ENCODE peak calls at places on chromosomes 5 and 9, in four cellular contexts. R is HepG2, B is K562, X is GM12878. W is an unnamed sample. For H3K36me3, the result is how much of the 10 kb centered on the place peaks cover.

GRCh38 chr5:94544031-94544650 is 74.3 kb downstream of the KIAA0825 start:
- ATAC-seq in R (no peak), B (no peak), X (peak), W (no peak)

GRCh38 chr9:91803143-91803940 is 146.7 kb downstream of the ROR2 start:
- ATAC-seq in B (no peak), X (no peak), R (no peak), W (no peak)

GRCh38 chr9:71897573-71897972 is 13.4 kb downstream of the ABHD17B start:
- ATAC-seq in B (no peak), X (peak), R (no peak), W (no peak)

GRCh38 chr9:134526798-134527492 is 114.7 kb upstream of the COL5A1 start:
- ATAC-seq in B (no peak), R (no peak), X (no peak), W (peak)

GRCh38 chr5:80117446-80117845 is 82.3 kb downstream of the THBS4 start:
- ATAC-seq in X (no peak), B (no peak), R (no peak), W (no peak)

GRCh38 chr5:91272858-91273257 is 110.3 kb downstream of the ARRDC3 start:
- ATAC-seq in X (peak), R (no peak), B (peak), W (no peak)

GRCh38 chr5:129445379-129445778 is 14.7 kb upstream of the ADAMTS19 start:
- ATAC-seq in X (peak), R (no peak), B (no peak), W (no peak)

GRCh38 chr9:124818431-124819281 is 34.6 kb upstream of the WDR38 start:
- ATAC-seq in B (peak), R (peak), X (peak), W (no peak)

GRCh38 chr9:4620046-4620765 is 41.9 kb upstream of the PLPP6 start:
- ATAC-seq in R (no peak), X (no peak), B (no peak), W (no peak)

GRCh38 chr9:69221036-69221435 is 47.0 kb downstream of the TJP2 start:
- ATAC-seq in B (no peak), X (no peak), R (peak), W (no peak)

GRCh38 chr5:164002653-164003052 is 497.2 kb downstream of the MAT2B start:
- ATAC-seq in B (no peak), X (peak), R (no peak), W (no peak)

GRCh38 chr5:14143509-14143842 is 334 bp downstream of the TRIO start:
- ATAC-seq in B (no peak), X (no peak), R (no peak), W (peak)

GRCh38 chr5:82521431-82522051 is 243.4 kb upstream of the RPS23 start:
- ATAC-seq in R (peak), B (peak), X (no peak), W (no peak)

GRCh38 chr9:86902606-86903460 is 44.5 kb downstream of the GAS1 start:
- ATAC-seq in B (no peak), X (no peak), R (no peak), W (no peak)

GRCh38 chr9:136539427-136540412 is 6.1 kb downstream of the NOTCH1 start:
- ATAC-seq in R (no peak), B (peak), X (peak), W (peak)
- TF ChIP-seq EP300 in R (no peak), B (no peak), X (no peak), W (no peak)

GRCh38 chr5:31502506-31502905 is 29.4 kb downstream of the DROSHA start:
- ATAC-seq in X (no peak), R (no peak), B (no peak), W (no peak)
- H3K36me3 ChIP-seq in X (under half), R (under half), B (half or more), W (half or more)

GRCh38 chr5:9431151-9431495 is 114.8 kb downstream of the SEMA5A start:
- ATAC-seq in R (no peak), B (no peak), X (no peak), W (no peak)
- TF ChIP-seq POLR2A in R (no peak), B (no peak), X (no peak), W (no peak)

GRCh38 chr5:102910240-102911226 is 155.4 kb downstream of the PAM start:
- ATAC-seq in R (no peak), B (no peak), X (no peak), W (no peak)

GRCh38 chr5:102916114-102916513 is 161.0 kb downstream of the PAM start:
- ATAC-seq in R (no peak), X (no peak), B (no peak), W (no peak)

GRCh38 chr5:102911973-102912372 is 156.9 kb downstream of the PAM start:
- ATAC-seq in X (no peak), B (no peak), R (no peak), W (peak)
- TF ChIP-seq EP300 in X (no peak), B (no peak), R (no peak), W (no peak)

GRCh38 chr5:172915514-172915913 is 43.7 kb upstream of the RPL26L1 start:
- ATAC-seq in B (no peak), X (no peak), R (no peak), W (no peak)
- H3K36me3 ChIP-seq in B (half or more), X (under half), R (under half), W (half or more)

DNA sequence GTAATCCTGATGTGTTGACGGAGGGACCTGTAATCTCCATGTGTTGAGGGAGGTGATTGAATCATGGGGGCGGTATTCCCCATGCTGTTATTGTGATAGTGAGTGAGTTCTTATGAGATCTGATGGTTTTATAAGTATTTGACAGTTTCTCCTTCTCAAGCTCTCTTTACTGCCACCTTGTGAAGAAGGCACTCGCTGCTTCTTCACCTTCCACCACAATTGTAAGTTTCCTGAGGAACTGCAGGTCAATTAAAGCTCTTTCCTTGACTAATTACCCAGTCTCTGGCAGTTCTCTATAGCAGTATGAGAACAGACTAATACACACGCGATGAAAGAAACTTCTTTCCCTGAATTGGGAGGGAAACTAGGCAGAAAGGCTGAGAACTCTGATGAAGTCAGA is 141.1 kb upstream of the RAD23B start:
- ATAC-seq in B (no peak), R (no peak), X (peak), W (no peak)
- TF ChIP-seq POLR2A in B (no peak), R (no peak), X (no peak), W (no peak)

DNA sequence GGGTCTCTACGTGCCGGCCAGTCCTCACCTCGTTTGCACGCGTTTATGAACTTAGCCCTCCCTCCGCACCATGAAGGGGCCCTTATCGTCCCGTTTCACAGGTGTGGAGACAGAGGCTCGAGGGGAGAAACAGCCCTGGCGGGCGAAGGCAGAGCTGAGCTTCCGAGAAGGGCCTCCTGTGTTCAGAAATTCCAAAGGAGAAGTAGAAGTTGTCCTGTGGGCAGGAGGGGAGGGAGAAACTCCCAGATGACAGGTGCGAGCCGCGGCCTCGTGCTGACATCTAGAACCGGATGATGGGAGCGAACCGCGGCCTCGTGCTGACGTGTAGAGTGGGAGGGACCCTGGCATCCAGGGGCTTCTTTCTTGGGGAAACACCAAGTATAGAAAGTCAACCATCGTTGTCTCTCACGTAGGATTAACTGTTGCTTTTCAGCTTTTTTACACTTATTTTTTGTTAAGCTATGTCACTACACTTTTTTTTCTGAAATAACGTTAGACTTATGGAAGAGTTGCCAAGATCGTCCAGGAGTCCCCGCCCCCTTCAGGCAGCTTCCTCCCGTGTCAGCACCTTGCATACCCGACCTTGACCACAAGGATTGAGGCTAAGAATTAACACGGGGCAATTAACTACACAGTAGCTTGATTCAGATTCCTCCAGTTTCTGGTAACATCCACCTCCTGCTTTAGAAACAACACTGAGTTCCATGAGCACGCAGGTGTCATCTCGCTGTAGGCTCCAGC is 42.8 kb upstream of the NKD2 start:
- ATAC-seq in X (no peak), R (no peak), B (peak), W (no peak)
- TF ChIP-seq EP300 in X (no peak), R (no peak), B (no peak), W (no peak)

GRCh38 chr5:175501759-175502158 is 23.4 kb downstream of the SFXN1 start:
- ATAC-seq in X (no peak), R (no peak), B (no peak), W (no peak)
- H3K36me3 ChIP-seq in X (under half), R (under half), B (half or more), W (under half)

GRCh38 chr5:180815241-180816031 is 12.8 kb upstream of the MGAT1 start:
- ATAC-seq in R (no peak), X (no peak), B (no peak), W (no peak)
- TF ChIP-seq POLR2A in R (no peak), X (no peak), B (no peak), W (no peak)